ENCODE peak calls at places on chromosomes 11 and 22, in seven cellular contexts. P, D, C, G, Q, K and J are unnamed samples.
A peak's percentile ranks its signal among the peaks of the same experiment; 100 is the strongest.

GRCh38 chr11:33135768-33136443 is 25.4 kb downstream of the CSTF3 start:
- DNase-seq in K (no peak), Q (no peak), D (no peak), P (no peak), G (no peak), C (no peak), J (no peak)

GRCh38 chr11:3942160-3942955 is 86.9 kb downstream of the STIM1 start:
- DNase-seq in Q (no peak), P (no peak), C (no peak), K (no peak), G (no peak), D (no peak), J (no peak)

GRCh38 chr11:1055109-1055703 is 18.7 kb upstream of the MUC6 start:
- DNase-seq in Q (no peak), P (no peak), K (peak; percentile 51), G (no peak), C (no peak), D (no peak), J (no peak)

GRCh38 chr11:3867209-3868071 is 12.0 kb downstream of the STIM1 start:
- DNase-seq in K (no peak), D (no peak), P (peak; percentile 48), Q (no peak), C (peak; percentile 48), G (no peak), J (no peak)

GRCh38 chr11:15236514-15236913 is 121.8 kb downstream of the INSC start:
- DNase-seq in P (no peak), C (no peak), G (peak; percentile 8), D (no peak), Q (no peak), K (no peak), J (no peak)

GRCh38 chr22:16654882-16655281 is 62.3 kb upstream of the CCT8L2 start:
- DNase-seq in K (no peak), C (no peak), D (no peak), G (no peak), Q (no peak), P (no peak), J (no peak)

GRCh38 chr22:32205974-32206773 is 1.3 kb upstream of the RFPL2 start:
- DNase-seq in G (no peak), C (no peak), P (no peak), K (no peak), Q (no peak), D (no peak), J (no peak)

GRCh38 chr22:30206964-30207363 is 39.6 kb downstream of the LIF start:
- DNase-seq in C (peak; percentile 61), G (no peak), Q (no peak), D (no peak), K (no peak), P (peak; percentile 93), J (peak; percentile 72)

GRCh38 chr22:40322818-40323447 is 23.4 kb upstream of the ADSL start:
- DNase-seq in P (no peak), Q (no peak), K (no peak), G (no peak), C (no peak), D (no peak), J (no peak)

GRCh38 chr11:8258289-8258688 is 5.4 kb downstream of the LMO1 start:
- DNase-seq in D (no peak), Q (no peak), C (no peak), P (no peak), K (no peak), G (no peak), J (no peak)

GRCh38 chr11:125207866-125208425 is 43.4 kb downstream of the PKNOX2 start:
- DNase-seq in C (no peak), Q (no peak), K (no peak), P (peak; percentile 64), D (no peak), G (no peak), J (no peak)

GRCh38 chr22:36466258-36466657 is 15.2 kb downstream of the TXN2 start:
- DNase-seq in C (no peak), Q (no peak), G (no peak), K (no peak), P (no peak), D (no peak), J (no peak)

GRCh38 chr11:106974831-106975230 is 43.4 kb downstream of the GUCY1A2 start:
- DNase-seq in D (no peak), C (no peak), K (no peak), G (no peak), P (no peak), Q (no peak), J (no peak)

GRCh38 chr11:116072133-116072532 is 567.9 kb upstream of the CADM1 start:
- DNase-seq in K (no peak), G (no peak), Q (no peak), D (no peak), P (no peak), C (no peak), J (no peak)

GRCh38 chr11:112612283-112612849 is 348.9 kb upstream of the NCAM1 start:
- DNase-seq in D (no peak), Q (no peak), G (peak; percentile 14), C (no peak), P (no peak), K (no peak), J (peak; percentile 3)